ENCODE peak calls at places on chromosomes 3 and 15, in ten cellular contexts. S is endothelial cell of umbilical vein; W is fibroblast of the aortic adventitia; Z is upper lobe of right lung; C is naive thymus-derived CD4-positive, alpha-beta T cell; B is hepatocyte; I is cardiac fibroblast; J is foreskin fibroblast; Q is heart right ventricle; P is brain microvascular endothelial cell. L is an unnamed sample.

GRCh38 chr15:77871838-77872371 is 205.6 kb downstream of the TBC1D2B start:
- DNase-seq in S (no peak), W (no peak), Z (peak), C (no peak), B (no peak), I (no peak), J (no peak), Q (no peak), P (no peak), L (no peak)

GRCh38 chr3:48157950-48158376 is 30.3 kb downstream of the CDC25A start:
- DNase-seq in S (peak), W (peak), Z (peak), C (peak), B (peak), I (peak), J (peak), Q (peak), P (peak), L (peak)

GRCh38 chr15:74786659-74787165 is 4.8 kb downstream of the CSK start:
- DNase-seq in S (no peak), W (no peak), Z (no peak), C (no peak), B (no peak), I (no peak), J (no peak), Q (peak), P (no peak), L (no peak)

GRCh38 chr3:56144792-56145191 is 323.5 kb downstream of the ERC2 start:
- DNase-seq in S (no peak), W (peak), Z (no peak), C (no peak), B (no peak), I (peak), J (peak), Q (no peak), P (no peak), L (no peak)

GRCh38 chr3:128946411-128946810 is 47.5 kb downstream of the CFAP92 start:
- DNase-seq in S (no peak), W (peak), Z (no peak), C (no peak), B (no peak), I (no peak), J (no peak), Q (no peak), P (no peak), L (no peak)

GRCh38 chr3:56976666-56977560 is 83.6 kb upstream of the SPATA12 start:
- DNase-seq in S (peak), W (peak), Z (no peak), C (no peak), B (peak), I (peak), J (peak), Q (no peak), P (peak), L (no peak)

GRCh38 chr3:129003578-129004112 is 2.5 kb downstream of the EFCC1 start:
- DNase-seq in S (no peak), W (no peak), Z (peak), C (peak), B (peak), I (no peak), J (no peak), Q (peak), P (no peak), L (no peak)

GRCh38 chr3:37862219-37862711 is 585 bp downstream of the CTDSPL start:
- DNase-seq in S (no peak), W (peak), Z (peak), C (peak), B (peak), I (peak), J (peak), Q (peak), P (peak), L (peak)

GRCh38 chr3:150146891-150147761 is 176.4 kb upstream of the PFN2 start:
- DNase-seq in S (peak), W (peak), Z (no peak), C (no peak), B (peak), I (peak), J (peak), Q (peak), P (peak), L (peak)

GRCh38 chr15:90421527-90421926 is 33.5 kb downstream of the IQGAP1 start:
- DNase-seq in S (no peak), W (no peak), Z (no peak), C (no peak), B (no peak), I (no peak), J (no peak), Q (no peak), P (peak), L (no peak)

GRCh38 chr3:149291178-149291577 is 42.3 kb downstream of the TM4SF18 start:
- DNase-seq in S (no peak), W (no peak), Z (no peak), C (no peak), B (no peak), I (peak), J (no peak), Q (no peak), P (no peak), L (no peak)

GRCh38 chr3:155015776-155016451 is 64.2 kb upstream of the MME start:
- DNase-seq in S (no peak), W (no peak), Z (no peak), C (no peak), B (no peak), I (no peak), J (no peak), Q (no peak), P (no peak), L (no peak)

GRCh38 chr3:148330486-148330885 is 367.2 kb upstream of the AGTR1 start:
- DNase-seq in S (no peak), W (no peak), Z (no peak), C (no peak), B (no peak), I (no peak), J (no peak), Q (no peak), P (no peak), L (no peak)

GRCh38 chr3:178083906-178084823 is 452.1 kb upstream of the KCNMB2 start:
- DNase-seq in S (peak), W (peak), Z (no peak), C (no peak), B (peak), I (peak), J (peak), Q (no peak), P (peak), L (no peak)

GRCh38 chr3:123751478-123751877 is 132.7 kb downstream of the MYLK start:
- DNase-seq in S (no peak), W (peak), Z (no peak), C (no peak), B (no peak), I (no peak), J (no peak), Q (no peak), P (no peak), L (no peak)

GRCh38 chr3:47854720-47855455 is 52.0 kb downstream of the DHX30 start:
- DNase-seq in S (no peak), W (no peak), Z (no peak), C (no peak), B (no peak), I (no peak), J (no peak), Q (no peak), P (no peak), L (peak)

GRCh38 chr3:43998841-43999805 is 242.6 kb upstream of the TOPAZ1 start:
- DNase-seq in S (peak), W (peak), Z (peak), C (no peak), B (peak), I (peak), J (peak), Q (no peak), P (peak), L (no peak)

GRCh38 chr3:130758624-130759023 is 12.0 kb upstream of the PIK3R4 start:
- DNase-seq in S (no peak), W (no peak), Z (no peak), C (no peak), B (no peak), I (no peak), J (no peak), Q (no peak), P (no peak), L (no peak)

GRCh38 chr15:32709295-32710033 is 8.3 kb upstream of the GREM1 start:
- DNase-seq in S (no peak), W (no peak), Z (no peak), C (no peak), B (peak), I (no peak), J (no peak), Q (no peak), P (no peak), L (no peak)

GRCh38 chr3:110016235-110016634 is 678.9 kb upstream of the DPPA4 start:
- DNase-seq in S (no peak), W (peak), Z (no peak), C (no peak), B (no peak), I (peak), J (no peak), Q (no peak), P (no peak), L (no peak)

GRCh38 chr3:33437556-33438283 is 2.5 kb downstream of the UBP1 start:
- DNase-seq in S (peak), W (peak), Z (no peak), C (no peak), B (peak), I (peak), J (peak), Q (no peak), P (peak), L (no peak)

GRCh38 chr3:61979645-61980430 is 393.5 kb downstream of the FEZF2 start:
- DNase-seq in S (peak), W (no peak), Z (no peak), C (no peak), B (no peak), I (peak), J (peak), Q (no peak), P (no peak), L (no peak)

DNA sequence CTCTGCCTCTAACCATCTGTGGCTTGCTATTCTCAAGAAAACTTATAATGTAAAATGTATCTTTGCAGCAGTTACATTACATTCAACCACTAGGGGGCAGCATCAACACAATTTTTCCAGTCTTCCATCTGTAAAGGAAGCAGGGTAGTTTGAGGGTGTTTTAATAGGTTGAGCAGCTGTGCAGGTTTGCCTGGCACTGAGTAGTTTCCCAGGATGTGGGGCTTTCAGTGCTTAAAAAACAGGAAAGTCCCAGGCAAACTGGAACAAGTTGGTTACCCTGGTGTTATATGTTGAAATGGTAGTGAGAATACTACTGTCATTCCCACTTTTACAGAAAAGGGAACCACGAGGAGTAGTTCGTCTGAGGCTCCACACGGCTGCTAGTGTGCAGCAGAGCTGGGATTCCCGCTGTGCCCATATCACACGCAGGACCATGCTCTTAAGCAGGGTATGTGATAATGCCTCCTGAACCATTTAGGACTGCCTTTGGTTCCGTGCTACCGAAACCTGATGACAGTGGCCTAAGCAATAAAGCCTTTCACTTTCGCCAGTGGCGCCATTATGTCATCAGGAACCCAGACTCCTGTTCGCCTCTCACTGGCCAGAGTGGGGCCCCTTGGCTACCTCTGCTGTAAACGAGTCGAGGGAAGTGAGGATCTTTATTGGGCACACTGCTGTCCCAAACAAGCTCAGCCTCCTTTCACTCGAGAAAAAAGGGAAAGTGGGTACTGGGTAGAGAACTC is 64.7 kb upstream of the ZBTB38 start:
- DNase-seq in S (peak), W (peak), Z (no peak), C (no peak), B (peak), I (peak), J (peak), Q (no peak), P (peak), L (no peak)
- H3K4me3 ChIP-seq in S (no peak), W (no peak), Z (no peak), C (no peak), B (no peak), I (no peak), J (no peak), Q (no peak), P (no peak), L (no peak)

GRCh38 chr15:99476413-99477222 is 89.2 kb upstream of the MEF2A start:
- DNase-seq in S (peak), W (peak), Z (no peak), C (no peak), B (peak), I (peak), J (peak), Q (peak), P (peak), L (peak)
- H3K4me3 ChIP-seq in S (no peak), W (peak), Z (no peak), C (no peak), B (no peak), I (peak), J (no peak), Q (no peak), P (peak), L (no peak)

GRCh38 chr3:158109295-158109803 is 540 bp upstream of the RSRC1 start:
- DNase-seq in S (no peak), W (no peak), Z (no peak), C (no peak), B (no peak), I (no peak), J (no peak), Q (no peak), P (no peak), L (no peak)

GRCh38 chr3:158105710-158106438 is at the start of gene SHOX2:
- DNase-seq in S (no peak), W (peak), Z (peak), C (no peak), B (peak), I (peak), J (peak), Q (peak), P (no peak), L (peak)

GRCh38 chr3:158106773-158107461 is 697 bp upstream of the SHOX2 start:
- DNase-seq in S (peak), W (no peak), Z (no peak), C (no peak), B (peak), I (no peak), J (peak), Q (no peak), P (no peak), L (peak)

GRCh38 chr3:158108596-158108995 is 1.3 kb upstream of the RSRC1 start:
- DNase-seq in S (no peak), W (no peak), Z (no peak), C (no peak), B (no peak), I (no peak), J (peak), Q (no peak), P (no peak), L (no peak)

GRCh38 chr3:158107508-158108095 is 1.4 kb upstream of the SHOX2 start:
- DNase-seq in S (peak), W (no peak), Z (no peak), C (no peak), B (no peak), I (no peak), J (peak), Q (no peak), P (no peak), L (no peak)
- H3K4me3 ChIP-seq in S (no peak), W (no peak), Z (no peak), C (no peak), B (no peak), I (peak), J (peak), Q (peak), P (no peak), L (no peak)

GRCh38 chr3:171935261-171936123 is 92.3 kb downstream of the TMEM212 start:
- DNase-seq in S (no peak), W (peak), Z (no peak), C (no peak), B (no peak), I (no peak), J (no peak), Q (no peak), P (no peak), L (no peak)

GRCh38 chr3:171936231-171936841 is 93.2 kb downstream of the TMEM212 start:
- DNase-seq in S (no peak), W (peak), Z (no peak), C (no peak), B (peak), I (peak), J (peak), Q (no peak), P (peak), L (peak)

GRCh38 chr3:171933441-171933840 is 90.3 kb downstream of the TMEM212 start:
- DNase-seq in S (no peak), W (no peak), Z (no peak), C (no peak), B (no peak), I (no peak), J (no peak), Q (no peak), P (no peak), L (no peak)

GRCh38 chr3:171932153-171932567 is 89.0 kb downstream of the TMEM212 start:
- DNase-seq in S (no peak), W (no peak), Z (no peak), C (no peak), B (no peak), I (no peak), J (no peak), Q (no peak), P (no peak), L (no peak)
- H3K4me3 ChIP-seq in S (no peak), W (no peak), Z (no peak), C (no peak), B (no peak), I (no peak), J (no peak), Q (peak), P (no peak), L (no peak)

DNA sequence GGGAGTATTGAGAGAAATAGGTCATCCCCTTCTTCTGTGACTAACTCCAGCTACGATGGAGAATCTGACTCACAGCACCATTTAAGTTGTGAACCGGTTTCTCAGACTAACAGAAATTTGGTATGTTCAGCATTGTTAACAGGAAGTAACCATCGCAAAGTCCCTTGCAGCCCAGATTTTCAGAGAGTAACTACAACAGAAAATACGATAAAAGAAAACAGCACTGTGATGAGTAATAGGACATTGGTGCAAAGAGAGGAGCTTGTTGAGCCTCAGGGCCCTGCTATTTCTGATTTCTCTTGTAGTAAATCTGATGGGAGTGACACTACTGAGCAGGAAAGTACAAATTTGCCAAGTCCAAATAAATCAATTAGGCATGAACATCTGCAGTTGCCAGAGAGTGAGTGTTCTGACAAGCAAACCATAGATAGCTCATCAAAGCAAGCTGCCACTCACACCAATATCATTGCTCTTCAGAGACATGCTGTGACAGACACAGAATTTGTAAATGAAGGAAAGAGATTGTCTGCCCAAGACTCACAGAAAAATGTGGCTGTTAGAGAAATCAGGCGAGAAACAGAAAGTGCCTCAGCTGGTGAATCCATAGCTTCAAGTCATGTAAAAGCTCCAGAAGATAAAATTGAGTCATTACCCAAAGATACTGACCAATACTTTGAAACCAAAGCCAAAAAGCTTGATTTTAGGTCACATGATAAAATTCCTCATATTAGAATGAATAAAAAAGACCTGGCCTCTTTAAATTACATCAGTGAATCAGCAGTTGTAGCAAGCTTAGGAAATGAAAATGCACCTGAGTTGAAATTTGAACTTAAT is 50.6 kb downstream of the CRYBG3 start:
- DNase-seq in S (peak), W (peak), Z (no peak), C (no peak), B (peak), I (peak), J (peak), Q (no peak), P (peak), L (no peak)
- H3K4me3 ChIP-seq in S (no peak), W (peak), Z (no peak), C (peak), B (no peak), I (no peak), J (no peak), Q (no peak), P (no peak), L (no peak)

DNA sequence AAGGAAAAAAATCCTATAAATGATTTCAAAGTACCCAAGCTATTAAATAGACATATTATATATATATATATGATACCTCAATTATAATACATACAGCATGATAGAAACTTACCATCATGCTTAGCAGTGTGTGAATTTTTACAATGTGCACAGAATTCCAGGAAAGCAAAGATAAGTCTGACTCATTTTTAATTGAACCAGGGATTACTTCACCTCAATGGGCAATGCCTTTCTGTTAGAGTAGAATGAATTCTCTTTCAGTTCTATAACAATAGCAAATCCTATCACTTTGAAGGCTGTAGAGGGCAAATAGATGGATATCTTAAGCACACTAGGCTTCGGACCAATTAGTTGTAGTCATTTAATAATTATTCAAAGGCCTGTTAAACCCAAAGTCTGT is 54.8 kb upstream of the P3H2 start:
- DNase-seq in S (no peak), W (peak), Z (no peak), C (no peak), B (no peak), I (no peak), J (peak), Q (no peak), P (no peak), L (no peak)
- H3K4me3 ChIP-seq in S (no peak), W (no peak), Z (no peak), C (no peak), B (no peak), I (no peak), J (no peak), Q (no peak), P (no peak), L (no peak)

DNA sequence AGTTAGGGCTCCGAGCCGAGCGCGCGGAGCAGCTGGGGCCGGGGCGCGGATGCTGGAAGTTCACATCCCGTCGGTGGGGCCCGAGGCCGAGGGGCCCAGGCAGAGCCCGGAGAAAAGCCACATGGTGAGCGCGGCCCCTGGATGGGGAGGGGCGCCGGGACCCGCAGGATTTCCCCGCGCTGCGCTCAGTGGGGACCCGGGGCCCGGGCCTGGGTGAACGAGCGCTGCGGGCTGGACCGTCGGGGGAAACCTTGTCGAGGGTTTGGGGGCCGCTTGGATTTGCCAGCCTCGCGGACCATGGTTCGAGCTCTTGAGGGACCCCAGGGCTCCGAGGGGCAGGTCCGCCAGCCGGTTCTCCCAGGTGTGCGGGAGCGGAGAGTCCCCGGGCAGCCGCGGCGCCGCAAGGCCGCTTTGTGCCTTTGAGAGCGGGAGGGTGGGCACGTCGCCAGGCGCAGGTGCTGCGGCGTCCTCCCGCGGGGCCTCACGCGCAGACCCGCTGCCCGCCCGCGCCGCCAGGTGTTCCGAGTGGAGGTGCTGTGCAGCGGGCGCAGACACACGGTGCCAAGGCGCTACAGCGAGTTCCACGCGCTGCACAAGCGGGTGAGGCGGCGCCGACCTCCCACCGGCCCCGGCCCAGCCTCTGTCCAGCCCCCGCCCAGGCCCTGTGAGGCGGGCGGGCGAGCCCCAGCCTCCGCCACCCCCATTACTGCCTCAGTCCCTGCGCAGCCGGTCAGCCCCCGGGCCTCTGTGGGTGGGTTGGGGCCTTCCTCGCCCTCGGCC is at the start of gene SNX22:
- DNase-seq in S (peak), W (no peak), Z (peak), C (peak), B (peak), I (no peak), J (no peak), Q (peak), P (no peak), L (peak)
- H3K4me3 ChIP-seq in S (peak), W (peak), Z (peak), C (peak), B (peak), I (peak), J (peak), Q (peak), P (peak), L (peak)